ENCODE peak calls at places on chromosomes 6 and 20, in seven cellular contexts. V, U, O, T, P, Z and C are unnamed samples.

GRCh38 chr6:30915591-30915946 is 1.5 kb downstream of the VARS2 start:
- DNase-seq in V (peak; percentile 51), U (peak; percentile 55), O (peak; percentile 77), T (peak; percentile 74), P (peak; percentile 74), Z (peak; percentile 77), C (peak; percentile 61)

GRCh38 chr6:42050897-42051653 is 751 bp downstream of the TAF8 start:
- DNase-seq in V (peak; percentile 28), U (no peak), O (peak; percentile 42), T (no peak), P (no peak), Z (no peak), C (peak; percentile 17)

GRCh38 chr6:156065838-156066237 is 610.2 kb upstream of the NOX3 start:
- DNase-seq in V (no peak), U (no peak), O (no peak), T (no peak), P (no peak), Z (peak; percentile 37), C (no peak)

GRCh38 chr6:48377115-48377514 is 266.1 kb upstream of the PTCHD4 start:
- DNase-seq in V (no peak), U (no peak), O (no peak), T (no peak), P (no peak), Z (no peak), C (no peak)

GRCh38 chr20:58162976-58163375 is 65.5 kb downstream of the ANKRD60 start:
- DNase-seq in V (no peak), U (no peak), O (no peak), T (peak; percentile 17), P (no peak), Z (no peak), C (no peak)

GRCh38 chr6:151389640-151390275 is 1.6 kb downstream of the ZBTB2 start:
- DNase-seq in V (peak; percentile 25), U (no peak), O (peak; percentile 86), T (peak; percentile 77), P (peak; percentile 65), Z (peak; percentile 58), C (peak; percentile 65)

GRCh38 chr6:96104910-96105309 is 89.1 kb downstream of the FUT9 start:
- DNase-seq in V (no peak), U (no peak), O (no peak), T (no peak), P (no peak), Z (peak; percentile 85), C (no peak)

GRCh38 chr6:12012566-12013367 is 655 bp downstream of the HIVEP1 start:
- DNase-seq in V (peak; percentile 45), U (no peak), O (peak; percentile 94), T (peak; percentile 92), P (peak; percentile 69), Z (peak; percentile 80), C (peak; percentile 68)

GRCh38 chr6:25035451-25036435 is 100.0 kb upstream of the RIPOR2 start:
- DNase-seq in V (no peak), U (no peak), O (no peak), T (no peak), P (no peak), Z (no peak), C (peak; percentile 38)

GRCh38 chr6:36985963-36986703 is at the start of gene MTCH1:
- DNase-seq in V (peak; percentile 87), U (peak; percentile 67), O (peak; percentile 96), T (peak; percentile 96), P (peak; percentile 98), Z (peak; percentile 92), C (peak; percentile 93)

GRCh38 chr6:47852727-47853126 is 70.9 kb downstream of the OPN5 start:
- DNase-seq in V (no peak), U (no peak), O (no peak), T (no peak), P (no peak), Z (peak; percentile 59), C (no peak)

GRCh38 chr6:121314407-121315112 is 19.7 kb downstream of the TBC1D32 start:
- DNase-seq in V (no peak), U (no peak), O (no peak), T (no peak), P (no peak), Z (no peak), C (no peak)

GRCh38 chr6:121319603-121320002 is 14.7 kb downstream of the TBC1D32 start:
- DNase-seq in V (no peak), U (no peak), O (no peak), T (no peak), P (no peak), Z (no peak), C (no peak)

GRCh38 chr6:121321282-121321681 is 13.0 kb downstream of the TBC1D32 start:
- DNase-seq in V (no peak), U (no peak), O (no peak), T (no peak), P (no peak), Z (no peak), C (no peak)

DNA sequence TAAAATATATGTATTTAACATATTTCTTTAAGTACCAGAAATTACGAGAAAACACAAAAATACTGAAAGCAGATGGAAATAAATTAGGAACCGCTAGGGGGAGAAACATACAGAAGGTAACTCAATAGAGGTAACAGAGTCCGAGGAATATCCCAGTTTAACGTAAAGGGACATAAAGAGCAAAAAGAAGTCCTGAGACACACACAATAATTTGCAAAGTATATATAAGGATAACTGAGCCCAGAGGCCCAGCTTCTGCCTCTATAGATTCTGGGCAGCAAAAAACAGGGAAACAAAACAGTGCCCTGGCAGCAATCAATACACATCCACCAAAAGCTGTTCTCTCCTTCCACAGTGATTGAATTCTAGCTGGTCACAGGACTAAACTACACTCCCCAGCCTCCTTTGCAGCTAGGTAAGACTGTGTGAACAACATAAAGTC is 15.1 kb downstream of the TBC1D32 start:
- DNase-seq in V (peak; percentile 37), U (no peak), O (peak; percentile 62), T (peak; percentile 64), P (no peak), Z (peak; percentile 58), C (no peak)
- TF ChIP-seq EZH2phosphoT487 in V (no peak), U (no peak), O (no peak), T (no peak), P (no peak), Z (no peak), C (no peak)

GRCh38 chr6:90459225-90459758 is 127.6 kb downstream of the MAP3K7 start:
- DNase-seq in V (no peak), U (no peak), O (no peak), T (no peak), P (no peak), Z (peak; percentile 53), C (peak; percentile 63)

GRCh38 chr6:90456001-90456400 is 130.9 kb downstream of the MAP3K7 start:
- DNase-seq in V (no peak), U (no peak), O (no peak), T (no peak), P (peak; percentile 41), Z (no peak), C (no peak)

GRCh38 chr6:90457867-90458259 is 129.0 kb downstream of the MAP3K7 start:
- DNase-seq in V (no peak), U (no peak), O (no peak), T (no peak), P (no peak), Z (no peak), C (no peak)

GRCh38 chr6:90460067-90460466 is 126.8 kb downstream of the MAP3K7 start:
- DNase-seq in V (no peak), U (no peak), O (no peak), T (no peak), P (no peak), Z (no peak), C (no peak)

GRCh38 chr6:90458353-90459224 is 128.3 kb downstream of the MAP3K7 start:
- DNase-seq in V (no peak), U (no peak), O (peak; percentile 49), T (no peak), P (no peak), Z (no peak), C (peak; percentile 67)
- H3K4me1 ChIP-seq in V (peaks cover 29% of the 10 kb centered on the region), U (no peaks in the 10 kb centered on the region), O (no peaks in the 10 kb centered on the region), T (no peaks in the 10 kb centered on the region), P (no peaks in the 10 kb centered on the region), Z (peaks cover 13% of the 10 kb centered on the region), C (peaks cover 40% of the 10 kb centered on the region)

DNA sequence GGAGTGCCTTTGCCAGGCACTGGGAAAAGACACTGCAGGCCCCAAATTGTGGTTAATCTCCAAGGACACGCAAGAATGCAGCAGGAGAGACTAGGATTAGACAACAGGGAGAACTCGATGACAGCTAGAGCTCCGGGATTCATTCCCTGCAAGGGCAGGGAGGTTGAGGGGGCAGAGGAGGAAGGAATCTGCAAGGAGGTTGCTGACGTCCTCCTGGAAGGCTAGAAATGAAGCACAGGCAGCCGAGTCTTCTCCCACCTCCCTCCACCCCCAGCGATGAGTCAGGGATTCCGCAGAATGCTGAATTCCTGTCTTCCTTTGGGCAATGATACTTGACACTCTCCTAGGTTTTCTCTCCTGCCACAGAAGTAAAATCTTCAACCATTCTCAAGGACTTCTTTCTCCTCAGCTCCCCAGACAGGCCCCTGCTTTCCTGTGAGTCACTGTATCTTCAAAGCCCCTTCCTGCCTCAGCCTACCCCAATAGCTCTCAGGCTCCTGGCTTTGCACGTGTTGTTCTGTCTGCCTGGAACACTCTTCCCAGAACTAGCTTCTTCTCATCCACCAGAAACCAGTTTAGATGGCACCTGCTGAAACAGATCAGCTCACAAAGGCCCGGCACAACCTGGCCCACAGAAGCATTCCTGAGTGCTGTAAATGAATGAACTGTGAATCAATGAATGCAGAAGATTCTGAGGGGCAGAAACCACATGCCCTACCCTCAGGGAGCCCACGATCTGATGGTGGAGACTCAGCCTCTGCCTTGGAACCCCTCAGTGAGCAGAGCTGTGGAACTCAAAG is 85.6 kb downstream of the MRPL14 start:
- DNase-seq in V (no peak), U (peak; percentile 84), O (peak; percentile 98), T (peak; percentile 86), P (no peak), Z (peak; percentile 98), C (no peak)
- TF ChIP-seq EZH2phosphoT487 in V (no peak), U (no peak), O (no peak), T (no peak), P (no peak), Z (no peak), C (no peak)

DNA sequence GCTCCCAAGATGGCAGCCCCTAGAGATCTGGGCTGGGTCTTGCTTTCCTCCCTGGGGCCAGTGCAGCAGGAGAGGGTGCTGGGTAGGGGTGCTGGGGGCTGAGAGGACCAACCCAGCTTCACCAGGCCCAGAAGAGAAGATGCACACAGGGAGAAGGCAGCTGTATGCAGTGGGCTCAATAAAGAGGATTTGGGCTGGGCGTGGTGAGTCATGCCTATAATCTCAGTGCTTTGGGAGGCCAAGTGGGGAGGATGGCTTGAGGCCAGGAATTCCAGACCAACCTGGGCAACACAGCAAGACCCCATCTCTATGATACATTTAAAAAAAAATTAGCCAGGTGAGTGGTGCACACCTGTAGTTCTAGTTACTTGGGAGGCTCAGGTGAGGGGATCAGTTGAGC is 25.7 kb upstream of the EMILIN3 start:
- DNase-seq in V (no peak), U (no peak), O (no peak), T (no peak), P (no peak), Z (no peak), C (no peak)
- H3K4me1 ChIP-seq in V (no peaks in the 10 kb centered on the region), U (no peaks in the 10 kb centered on the region), O (no peaks in the 10 kb centered on the region), T (peaks cover 3% of the 10 kb centered on the region), P (peaks cover 35% of the 10 kb centered on the region), Z (no peaks in the 10 kb centered on the region), C (no peaks in the 10 kb centered on the region)

GRCh38 chr6:34273242-34273805 is 24.5 kb upstream of the SMIM29 start:
- DNase-seq in V (no peak), U (no peak), O (no peak), T (no peak), P (peak; percentile 64), Z (no peak), C (peak; percentile 31)
- TF ChIP-seq EZH2phosphoT487 in V (no peak), U (no peak), O (no peak), T (no peak), P (no peak), Z (no peak), C (no peak)